ENCODE peak calls at places on chromosomes 7 and 10, in four cellular contexts. X is fibroblast of pulmonary artery, R is GM12865, Y is A673. F is an unnamed sample.

GRCh38 chr7:42198974-42199668 is 37.9 kb downstream of the GLI3 start:
- DNase-seq in Y (no peak), R (no peak), X (no peak), F (no peak)

GRCh38 chr10:34854147-34854601 is 39.1 kb upstream of the PARD3 start:
- DNase-seq in R (no peak), Y (no peak), X (peak), F (no peak)

GRCh38 chr10:131616040-131616439 is 284.8 kb upstream of the PPP2R2D start:
- DNase-seq in Y (no peak), R (no peak), X (no peak), F (no peak)

GRCh38 chr10:128044961-128045832 is 81.0 kb downstream of the MKI67 start:
- DNase-seq in X (no peak), R (no peak), Y (no peak), F (no peak)

GRCh38 chr10:61164458-61165160 is 220.6 kb upstream of the RHOBTB1 start:
- DNase-seq in R (no peak), X (peak), Y (peak), F (no peak)

GRCh38 chr7:14999331-14999730 is 96.8 kb upstream of the DGKB start:
- DNase-seq in X (no peak), R (no peak), Y (peak), F (no peak)

GRCh38 chr7:94440460-94441039 is 45.9 kb downstream of the COL1A2 start:
- DNase-seq in Y (no peak), R (no peak), X (peak), F (no peak)

GRCh38 chr10:96830511-96831199 is 1.4 kb upstream of the LCOR start:
- DNase-seq in X (peak), R (peak), Y (peak), F (no peak)

GRCh38 chr10:104340099-104340594 is 1.9 kb upstream of the ITPRIP start:
- DNase-seq in Y (no peak), X (no peak), R (no peak), F (no peak)

GRCh38 chr7:130649004-130649790 is 19.4 kb downstream of the COPG2 start:
- DNase-seq in Y (no peak), R (peak), X (peak), F (no peak)

GRCh38 chr7:84251183-84251845 is 56.7 kb upstream of the SEMA3A start:
- DNase-seq in Y (peak), X (peak), R (no peak), F (peak)

GRCh38 chr7:548401-548800 is 28.8 kb upstream of the PDGFA start:
- DNase-seq in Y (no peak), R (no peak), X (no peak), F (no peak)

GRCh38 chr7:17663056-17663675 is 277.1 kb downstream of the SNX13 start:
- DNase-seq in R (no peak), Y (no peak), X (peak), F (no peak)

GRCh38 chr10:30441974-30442606 is 8.1 kb downstream of the MAP3K8 start:
- DNase-seq in X (no peak), Y (no peak), R (no peak), F (no peak)

GRCh38 chr10:99967961-99968360 is 41.8 kb downstream of the DNMBP start:
- DNase-seq in X (no peak), R (no peak), Y (no peak), F (no peak)

GRCh38 chr10:77854115-77854514 is 72.4 kb downstream of the DLG5 start:
- DNase-seq in Y (no peak), X (no peak), R (no peak), F (no peak)

GRCh38 chr7:16929146-16929762 is 47.5 kb upstream of the AGR3 start:
- DNase-seq in R (peak), Y (no peak), X (no peak), F (no peak)

GRCh38 chr10:71840177-71840711 is 10.8 kb downstream of the PSAP start:
- DNase-seq in Y (peak), X (peak), R (no peak), F (peak)

GRCh38 chr10:91006752-91007346 is 86.0 kb upstream of the ANKRD1 start:
- DNase-seq in Y (no peak), X (no peak), R (peak), F (no peak)

GRCh38 chr10:93077860-93078337 is 4.2 kb downstream of the CYP26A1 start:
- DNase-seq in Y (no peak), R (no peak), X (no peak), F (no peak)

GRCh38 chr7:1902231-1902855 is 232.3 kb downstream of the ELFN1 start:
- DNase-seq in Y (no peak), X (no peak), R (no peak), F (no peak)

GRCh38 chr10:51170518-51171245 is 96.4 kb downstream of the PRKG1 start:
- DNase-seq in X (peak), R (no peak), Y (no peak), F (no peak)

GRCh38 chr10:111083222-111084095 is 6.6 kb downstream of the ADRA2A start:
- DNase-seq in X (no peak), Y (no peak), R (no peak), F (no peak)

GRCh38 chr7:75637854-75638606 is 100.7 kb downstream of the HIP1 start:
- DNase-seq in X (no peak), R (no peak), Y (no peak), F (no peak)

GRCh38 chr10:123227706-123228105 is 73.5 kb downstream of the BUB3 start:
- DNase-seq in Y (no peak), R (no peak), X (no peak), F (no peak)

GRCh38 chr10:33377658-33378025 is 43.2 kb upstream of the NRP1 start:
- DNase-seq in R (no peak), X (peak), Y (no peak), F (no peak)

GRCh38 chr7:2046581-2047271 is 186.0 kb downstream of the MAD1L1 start:
- DNase-seq in Y (no peak), R (no peak), X (no peak), F (no peak)

GRCh38 chr7:95628831-95629439 is 32.6 kb upstream of the PDK4 start:
- DNase-seq in R (no peak), Y (no peak), X (peak), F (no peak)

DNA sequence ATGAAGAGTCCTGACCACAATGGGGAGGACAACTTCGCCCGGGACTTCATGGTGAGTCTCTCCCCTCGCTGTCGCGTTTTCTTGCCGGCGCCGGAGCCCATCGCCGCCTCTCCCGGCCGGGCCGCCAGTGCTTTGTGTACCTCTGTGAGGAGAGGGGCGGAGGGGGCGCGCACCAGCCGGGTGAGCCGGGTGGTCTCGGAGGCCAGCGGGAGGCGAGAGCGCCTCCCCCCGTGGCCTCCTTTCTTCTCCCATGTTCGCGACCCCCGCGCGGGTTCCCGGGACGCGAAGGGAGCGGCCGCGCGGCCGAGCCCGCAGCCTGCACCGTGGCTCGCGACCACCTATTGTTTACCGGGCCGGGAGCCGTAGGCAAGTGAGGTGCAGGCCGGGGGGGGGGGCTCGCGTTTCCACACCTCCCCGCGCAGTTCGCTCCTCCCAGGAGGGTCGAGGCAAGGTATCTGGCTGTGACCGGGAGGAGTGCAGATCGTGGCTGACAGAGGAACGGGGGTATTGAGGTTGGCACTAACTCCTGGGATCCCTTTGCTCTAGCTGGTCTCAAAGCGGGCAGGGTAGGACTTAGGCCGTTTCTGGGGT is 595 bp downstream of the PTPN12 start:
- DNase-seq in X (no peak), Y (peak), R (peak), F (no peak)
- TF ChIP-seq CTCF in X (no peak), Y (no peak), R (no peak), F (no peak)

DNA sequence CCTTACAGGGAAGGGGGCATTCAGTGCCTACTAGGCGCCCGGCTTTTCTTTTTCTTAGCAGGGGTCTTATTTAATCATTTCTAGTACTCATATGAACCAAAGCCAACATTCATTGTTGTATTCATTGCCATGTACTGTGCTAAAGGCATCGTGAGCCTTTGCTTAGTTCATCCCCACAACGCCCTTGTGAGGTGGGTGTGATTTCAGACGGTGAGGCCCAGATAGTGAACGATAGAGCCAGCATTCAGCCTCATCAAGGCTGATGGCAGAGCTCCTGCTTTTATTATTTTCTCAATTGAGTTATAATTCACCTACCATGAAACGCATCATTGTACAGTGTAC is 50.0 kb downstream of the HK1 start:
- DNase-seq in R (peak), X (no peak), Y (no peak), F (no peak)
- H3K4me3 ChIP-seq in R (peak), X (peak), Y (peak), F (no peak)

GRCh38 chr7:156892821-156893706 is at the start of gene LMBR1:
- DNase-seq in Y (peak), R (peak), X (peak), F (peak)
- TF ChIP-seq CTCF in Y (peak), R (peak), X (peak), F (peak)

GRCh38 chr7:43694399-43694748 is 34.9 kb downstream of the COA1 start:
- DNase-seq in X (peak), R (no peak), Y (no peak), F (no peak)

GRCh38 chr7:43689115-43689514 is 40.2 kb downstream of the COA1 start:
- DNase-seq in Y (no peak), X (no peak), R (no peak), F (no peak)

GRCh38 chr7:43693687-43694398 is 35.5 kb downstream of the COA1 start:
- DNase-seq in X (peak), Y (no peak), R (no peak), F (no peak)

GRCh38 chr7:43691611-43692010 is 37.7 kb downstream of the COA1 start:
- DNase-seq in X (no peak), Y (no peak), R (no peak), F (no peak)

GRCh38 chr7:43692582-43693373 is 36.5 kb downstream of the COA1 start:
- DNase-seq in R (no peak), Y (no peak), X (no peak), F (no peak)
- H3K4me3 ChIP-seq in R (no peak), Y (no peak), X (no peak), F (no peak)

GRCh38 chr7:47991741-47992311 is 12.4 kb upstream of the HUS1 start:
- DNase-seq in Y (peak), R (peak), X (peak), F (no peak)
- TF ChIP-seq CTCF in Y (peak), R (peak), X (peak), F (peak)

GRCh38 chr7:113085781-113086390 is 741 bp downstream of the GPR85 start:
- DNase-seq in X (peak), R (no peak), Y (no peak), F (no peak)
- H3K4me3 ChIP-seq in X (peak), R (no peak), Y (no peak), F (peak)

GRCh38 chr10:84552478-84552877 is 224.1 kb downstream of the CCSER2 start:
- DNase-seq in R (no peak), X (no peak), Y (no peak), F (no peak)
- TF ChIP-seq CTCF in R (no peak), X (no peak), Y (no peak), F (no peak)

GRCh38 chr7:74206589-74207120 is 3.2 kb upstream of the LAT2 start:
- DNase-seq in X (peak), R (peak), Y (peak), F (no peak)
- H3K4me3 ChIP-seq in X (peak), R (no peak), Y (peak), F (no peak)

F was measured in kidney epithelial cell.